ENCODE peak calls at places on chromosomes 1 and 21, in nine cellular contexts. W is coronary artery, N is sigmoid colon, O is mesenchymal stem cell, Z is AG04450, B is cardiac muscle cell, I is tibial artery, X is psoas muscle, F is uterus. E is an unnamed sample.
A peak's percentile ranks its signal among the peaks of the same experiment; 100 is the strongest.

GRCh38 chr1:165116732-165117131 is 239.8 kb downstream of the LMX1A start:
- DNase-seq in W (no peak), N (no peak), O (peak; percentile 36), Z (no peak), B (no peak), I (no peak), X (no peak), F (no peak), E (no peak)

GRCh38 chr1:206923009-206923960 is 1.5 kb upstream of the FCMR start:
- DNase-seq in W (no peak), N (no peak), O (no peak), Z (no peak), B (no peak), I (no peak), X (no peak), F (no peak), E (no peak)

GRCh38 chr1:67626495-67627235 is 58.3 kb upstream of the GADD45A start:
- DNase-seq in W (no peak), N (no peak), O (peak; percentile 54), Z (no peak), B (no peak), I (no peak), X (no peak), F (no peak), E (no peak)

GRCh38 chr1:20184997-20185833 is 681 bp upstream of the UBXN10 start:
- DNase-seq in W (no peak), N (no peak), O (peak; percentile 16), Z (no peak), B (no peak), I (no peak), X (no peak), F (no peak), E (no peak)

GRCh38 chr1:150688786-150689185 is 8.2 kb downstream of the GOLPH3L start:
- DNase-seq in W (no peak), N (no peak), O (no peak), Z (no peak), B (no peak), I (no peak), X (no peak), F (no peak), E (no peak)

GRCh38 chr1:33634806-33635205 is 162.4 kb downstream of the ZSCAN20 start:
- DNase-seq in W (peak; percentile 60), N (no peak), O (no peak), Z (no peak), B (peak; percentile 62), I (peak; percentile 29), X (no peak), F (no peak), E (no peak)

GRCh38 chr1:7388488-7389185 is 382.5 kb upstream of the VAMP3 start:
- DNase-seq in W (peak; percentile 71), N (peak; percentile 71), O (no peak), Z (no peak), B (no peak), I (no peak), X (no peak), F (peak; percentile 35), E (peak; percentile 75)

GRCh38 chr1:157403203-157403602 is 149.1 kb downstream of the FCRL5 start:
- DNase-seq in W (no peak), N (no peak), O (peak; percentile 13), Z (no peak), B (no peak), I (no peak), X (no peak), F (no peak), E (no peak)

GRCh38 chr1:22204989-22205913 is 62.4 kb upstream of the WNT4 start:
- DNase-seq in W (no peak), N (no peak), O (no peak), Z (no peak), B (no peak), I (no peak), X (no peak), F (no peak), E (peak; percentile 77)

GRCh38 chr1:156987715-156988114 is 57.8 kb downstream of the ARHGEF11 start:
- DNase-seq in W (no peak), N (no peak), O (no peak), Z (no peak), B (no peak), I (no peak), X (no peak), F (no peak), E (no peak)

GRCh38 chr1:205595861-205596260 is 36.0 kb downstream of the ELK4 start:
- DNase-seq in W (no peak), N (no peak), O (no peak), Z (no peak), B (no peak), I (no peak), X (no peak), F (no peak), E (no peak)

GRCh38 chr1:234589854-234590620 is 19.9 kb downstream of the IRF2BP2 start:
- DNase-seq in W (no peak), N (no peak), O (peak; percentile 38), Z (no peak), B (no peak), I (no peak), X (no peak), F (no peak), E (no peak)

GRCh38 chr1:116167625-116168276 is 56.6 kb downstream of the MAB21L3 start:
- DNase-seq in W (no peak), N (no peak), O (peak; percentile 47), Z (no peak), B (peak; percentile 55), I (no peak), X (no peak), F (no peak), E (no peak)

GRCh38 chr1:85606414-85606800 is 25.8 kb downstream of the CCN1 start:
- DNase-seq in W (no peak), N (no peak), O (peak; percentile 35), Z (no peak), B (no peak), I (no peak), X (no peak), F (no peak), E (no peak)

GRCh38 chr1:118151312-118151937 is 33.6 kb downstream of the SPAG17 start:
- DNase-seq in W (no peak), N (no peak), O (peak; percentile 51), Z (peak; percentile 38), B (peak; percentile 63), I (peak; percentile 64), X (no peak), F (no peak), E (peak; percentile 65)

GRCh38 chr1:2275796-2276536 is 47.8 kb downstream of the SKI start:
- DNase-seq in W (no peak), N (no peak), O (peak; percentile 79), Z (no peak), B (no peak), I (no peak), X (peak; percentile 48), F (peak; percentile 29), E (no peak)
- H3K27ac ChIP-seq in W (peak overlapping the region; percentile 68), N (peak overlapping the region; percentile 73), O (no peak overlapping the region), Z (peak overlapping the region; percentile 31), B (peak overlapping the region; percentile 84), I (peak overlapping the region; percentile 75), X (peak overlapping the region; percentile 25), F (peak overlapping the region; percentile 58), E (peak overlapping the region; percentile 62)

GRCh38 chr1:56448529-56448928 is 130.8 kb downstream of the PLPP3 start:
- DNase-seq in W (no peak), N (no peak), O (no peak), Z (no peak), B (no peak), I (no peak), X (no peak), F (no peak), E (no peak)

GRCh38 chr1:56447732-56448276 is 131.6 kb downstream of the PLPP3 start:
- DNase-seq in W (no peak), N (no peak), O (peak; percentile 23), Z (no peak), B (no peak), I (no peak), X (no peak), F (no peak), E (no peak)

GRCh38 chr1:56448937-56449336 is 130.4 kb downstream of the PLPP3 start:
- DNase-seq in W (no peak), N (peak; percentile 78), O (peak; percentile 78), Z (no peak), B (no peak), I (no peak), X (no peak), F (peak; percentile 50), E (no peak)

GRCh38 chr1:56444960-56445646 is 134.3 kb downstream of the PLPP3 start:
- DNase-seq in W (no peak), N (no peak), O (no peak), Z (no peak), B (no peak), I (no peak), X (no peak), F (no peak), E (no peak)

GRCh38 chr1:56446531-56447098 is 132.7 kb downstream of the PLPP3 start:
- DNase-seq in W (peak; percentile 83), N (peak; percentile 82), O (peak; percentile 55), Z (no peak), B (no peak), I (peak; percentile 87), X (peak; percentile 43), F (peak; percentile 79), E (peak; percentile 71)
- H3K27ac ChIP-seq in W (peak overlapping the region; percentile 72), N (peak overlapping the region; percentile 53), O (no peak overlapping the region), Z (no peak overlapping the region), B (no peak overlapping the region), I (peak overlapping the region; percentile 66), X (no peak overlapping the region), F (peak overlapping the region; percentile 38), E (no peak overlapping the region)

GRCh38 chr21:45200596-45201296 is 86.9 kb downstream of the POFUT2 start:
- DNase-seq in W (no peak), N (no peak), O (no peak), Z (no peak), B (no peak), I (no peak), X (no peak), F (no peak), E (no peak)

GRCh38 chr21:45200031-45200430 is 87.7 kb downstream of the POFUT2 start:
- DNase-seq in W (no peak), N (no peak), O (no peak), Z (no peak), B (no peak), I (no peak), X (no peak), F (no peak), E (no peak)

GRCh38 chr21:45202889-45203288 is 84.8 kb downstream of the POFUT2 start:
- DNase-seq in W (no peak), N (no peak), O (no peak), Z (no peak), B (no peak), I (no peak), X (no peak), F (no peak), E (no peak)

GRCh38 chr21:45202344-45202743 is 85.4 kb downstream of the POFUT2 start:
- DNase-seq in W (no peak), N (no peak), O (no peak), Z (no peak), B (no peak), I (no peak), X (no peak), F (no peak), E (no peak)

GRCh38 chr21:45199201-45199600 is 88.5 kb downstream of the POFUT2 start:
- DNase-seq in W (no peak), N (peak; percentile 50), O (no peak), Z (no peak), B (no peak), I (no peak), X (no peak), F (no peak), E (no peak)
- H3K27ac ChIP-seq in W (no peak overlapping the region), N (no peak overlapping the region), O (no peak overlapping the region), Z (no peak overlapping the region), B (no peak overlapping the region), I (no peak overlapping the region), X (no peak overlapping the region), F (no peak overlapping the region), E (no peak overlapping the region)

GRCh38 chr1:61115436-61115835 is 33.1 kb downstream of the NFIA start:
- DNase-seq in W (no peak), N (no peak), O (no peak), Z (no peak), B (no peak), I (no peak), X (no peak), F (no peak), E (no peak)
- H3K27ac ChIP-seq in W (peak overlapping the region; percentile 62), N (no peak overlapping the region), O (no peak overlapping the region), Z (no peak overlapping the region), B (no peak overlapping the region), I (no peak overlapping the region), X (peak overlapping the region; percentile 64), F (no peak overlapping the region), E (no peak overlapping the region)

E was measured in suprapubic skin.